ENCODE peak calls at places on chromosomes 3 and 15, in five cellular contexts. Q, M, P, K and F are unnamed samples.

GRCh38 chr15:27017168-27017809 is 46.3 kb downstream of the GABRG3 start:
- DNase-seq in Q (no peak), M (peak), P (peak), K (no peak), F (peak)

GRCh38 chr3:48538451-48538850 is 18.2 kb downstream of the PFKFB4 start:
- DNase-seq in Q (no peak), M (no peak), P (no peak), K (no peak), F (no peak)

GRCh38 chr15:62059108-62059817 is 984 bp downstream of the VPS13C start:
- DNase-seq in Q (no peak), M (no peak), P (no peak), K (no peak), F (no peak)

GRCh38 chr15:34239151-34239761 is 14.4 kb downstream of the EMC4 start:
- DNase-seq in Q (no peak), M (peak), P (no peak), K (no peak), F (no peak)

GRCh38 chr15:64070106-64070505 is 23.5 kb downstream of the CIAO2A start:
- DNase-seq in Q (no peak), M (no peak), P (no peak), K (no peak), F (no peak)

GRCh38 chr3:110420158-110420641 is 651.4 kb upstream of the NECTIN3 start:
- DNase-seq in Q (no peak), M (peak), P (no peak), K (no peak), F (no peak)

GRCh38 chr15:63461230-63461629 is 43.2 kb upstream of the USP3 start:
- DNase-seq in Q (no peak), M (no peak), P (no peak), K (no peak), F (no peak)

GRCh38 chr3:149299938-149300791 is 33.3 kb downstream of the TM4SF18 start:
- DNase-seq in Q (no peak), M (peak), P (peak), K (no peak), F (peak)

GRCh38 chr3:59257506-59257905 is 207.7 kb upstream of the CFAP20DC start:
- DNase-seq in Q (no peak), M (no peak), P (no peak), K (no peak), F (no peak)

GRCh38 chr3:124467980-124468902 is 262.0 kb upstream of the UMPS start:
- DNase-seq in Q (no peak), M (no peak), P (peak), K (no peak), F (peak)

GRCh38 chr3:123286308-123287023 is 84.7 kb downstream of the SEC22A start:
- DNase-seq in Q (peak), M (peak), P (peak), K (peak), F (no peak)

GRCh38 chr3:177934001-177934891 is 602.0 kb upstream of the KCNMB2 start:
- DNase-seq in Q (no peak), M (peak), P (peak), K (no peak), F (no peak)

GRCh38 chr15:44319385-44319784 is 30.9 kb downstream of the GOLM2 start:
- DNase-seq in Q (no peak), M (no peak), P (no peak), K (no peak), F (no peak)

GRCh38 chr3:52078781-52079560 is 22.6 kb upstream of the DUSP7 start:
- DNase-seq in Q (no peak), M (no peak), P (no peak), K (no peak), F (no peak)

GRCh38 chr3:127762077-127762786 is 60.1 kb downstream of the MGLL start:
- DNase-seq in Q (peak), M (no peak), P (no peak), K (no peak), F (no peak)

GRCh38 chr15:96947830-96948229 is 617.3 kb downstream of the NR2F2 start:
- DNase-seq in Q (no peak), M (no peak), P (no peak), K (no peak), F (no peak)

GRCh38 chr15:32687556-32687955 is 30.2 kb upstream of the GREM1 start:
- DNase-seq in Q (no peak), M (no peak), P (no peak), K (no peak), F (no peak)

GRCh38 chr3:7697538-7697937 is 804.1 kb upstream of the LMCD1 start:
- DNase-seq in Q (no peak), M (no peak), P (no peak), K (no peak), F (no peak)

GRCh38 chr3:46490338-46491084 is 7.3 kb upstream of the RTP3 start:
- DNase-seq in Q (no peak), M (no peak), P (peak), K (no peak), F (no peak)

GRCh38 chr3:127459205-127459604 is 131.3 kb downstream of the TPRA1 start:
- DNase-seq in Q (no peak), M (no peak), P (no peak), K (no peak), F (no peak)

GRCh38 chr15:42138411-42138810 is 18.0 kb downstream of the PLA2G4F start:
- DNase-seq in Q (no peak), M (no peak), P (no peak), K (no peak), F (no peak)

GRCh38 chr15:88647362-88648105 is 8.7 kb downstream of the ISG20 start:
- DNase-seq in Q (no peak), M (no peak), P (peak), K (no peak), F (peak)

GRCh38 chr15:57610130-57610529 is 18.4 kb downstream of the MYZAP start:
- DNase-seq in Q (peak), M (no peak), P (peak), K (no peak), F (peak)

GRCh38 chr15:63172376-63173115 is 15.3 kb upstream of the RPS27L start:
- DNase-seq in Q (no peak), M (no peak), P (no peak), K (no peak), F (no peak)

GRCh38 chr3:160478338-160478737 is 28.8 kb upstream of the TRIM59 start:
- DNase-seq in Q (no peak), M (peak), P (no peak), K (no peak), F (no peak)

GRCh38 chr3:149367021-149367840 is 10.2 kb downstream of the TM4SF1 start:
- DNase-seq in Q (no peak), M (no peak), P (peak), K (no peak), F (no peak)

GRCh38 chr3:141094851-141095545 is 43.9 kb downstream of the SPSB4 start:
- DNase-seq in Q (peak), M (no peak), P (no peak), K (no peak), F (no peak)

GRCh38 chr3:150216041-150216811 is 191.9 kb upstream of the TSC22D2 start:
- DNase-seq in Q (peak), M (no peak), P (no peak), K (no peak), F (peak)

GRCh38 chr3:144429719-144430121 is 458.1 kb downstream of the DIPK2A start:
- DNase-seq in Q (no peak), M (no peak), P (no peak), K (no peak), F (no peak)

GRCh38 chr3:173799073-173799830 is 401.7 kb downstream of the NLGN1 start:
- DNase-seq in Q (no peak), M (no peak), P (no peak), K (no peak), F (no peak)

GRCh38 chr15:90557147-90557546 is 27.4 kb downstream of the CRTC3 start:
- DNase-seq in Q (no peak), M (no peak), P (no peak), K (no peak), F (no peak)

GRCh38 chr15:27747997-27748396 is 351.1 kb downstream of the OCA2 start:
- DNase-seq in Q (no peak), M (no peak), P (no peak), K (no peak), F (no peak)

GRCh38 chr3:58353722-58354553 is 21.2 kb downstream of the PXK start:
- DNase-seq in Q (no peak), M (no peak), P (no peak), K (peak), F (no peak)

GRCh38 chr15:90883971-90884718 is at the start of gene FES:
- DNase-seq in Q (peak), M (no peak), P (peak), K (no peak), F (no peak)

GRCh38 chr3:101970915-101971314 is 121.6 kb downstream of the NFKBIZ start:
- DNase-seq in Q (no peak), M (no peak), P (no peak), K (no peak), F (no peak)

GRCh38 chr3:112000971-112001370 is 2.2 kb downstream of the TAGLN3 start:
- DNase-seq in Q (no peak), M (no peak), P (no peak), K (no peak), F (no peak)
- H3K27ac ChIP-seq in Q (no peak), M (no peak), P (no peak), K (no peak), F (no peak)

GRCh38 chr15:85495096-85495495 is 114.7 kb downstream of the AKAP13 start:
- DNase-seq in Q (no peak), M (no peak), P (no peak), K (no peak), F (no peak)
- H3K27ac ChIP-seq in Q (peak), M (no peak), P (no peak), K (no peak), F (no peak)

GRCh38 chr15:70669006-70669602 is 94.3 kb downstream of the UACA start:
- DNase-seq in Q (no peak), M (no peak), P (no peak), K (no peak), F (no peak)
- H3K27ac ChIP-seq in Q (peak), M (no peak), P (no peak), K (no peak), F (no peak)

GRCh38 chr15:66653398-66653797 is 48.6 kb upstream of the SMAD6 start:
- DNase-seq in Q (no peak), M (no peak), P (no peak), K (no peak), F (no peak)

GRCh38 chr15:66655997-66656396 is 46.0 kb upstream of the SMAD6 start:
- DNase-seq in Q (no peak), M (no peak), P (no peak), K (no peak), F (no peak)

GRCh38 chr15:66653852-66654251 is 48.2 kb upstream of the SMAD6 start:
- DNase-seq in Q (no peak), M (no peak), P (no peak), K (no peak), F (peak)

GRCh38 chr15:66655511-66655910 is 46.5 kb upstream of the SMAD6 start:
- DNase-seq in Q (no peak), M (no peak), P (no peak), K (no peak), F (no peak)

DNA sequence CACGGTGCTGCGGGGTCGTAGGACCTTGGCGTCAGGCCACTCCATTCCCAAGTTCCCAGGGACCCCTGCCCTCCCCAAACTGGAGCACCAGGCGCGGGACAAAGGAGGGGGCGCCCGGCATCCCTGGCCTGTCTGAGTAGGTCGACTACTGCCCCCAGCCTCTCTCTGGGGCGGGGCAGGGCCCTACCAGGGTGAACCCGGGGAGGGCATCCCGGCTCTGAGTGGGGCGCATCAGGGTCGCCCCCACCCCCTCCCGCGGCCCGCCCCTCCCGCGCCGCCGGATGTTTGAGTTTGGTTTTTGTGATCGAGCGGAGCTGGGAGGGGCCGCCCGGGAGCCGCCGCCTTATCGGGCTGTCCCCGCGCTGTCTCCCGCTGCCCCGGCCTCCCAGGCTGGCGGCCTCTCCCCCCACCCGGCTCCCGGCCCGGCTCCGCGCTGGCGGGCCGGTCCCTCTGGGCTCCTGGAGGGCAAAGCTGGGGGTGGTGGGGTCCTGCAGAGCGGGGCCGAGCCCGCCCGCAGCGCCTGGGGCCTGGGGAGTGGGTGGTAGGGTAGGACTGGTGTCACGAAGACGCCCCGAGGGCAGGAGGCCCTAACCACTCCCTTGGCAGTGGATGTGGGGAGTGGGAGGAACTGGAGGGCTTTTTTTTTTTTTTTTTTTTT is 47.2 kb upstream of the SMAD6 start:
- DNase-seq in Q (peak), M (no peak), P (no peak), K (peak), F (no peak)
- H3K27ac ChIP-seq in Q (peak), M (no peak), P (no peak), K (no peak), F (peak)

DNA sequence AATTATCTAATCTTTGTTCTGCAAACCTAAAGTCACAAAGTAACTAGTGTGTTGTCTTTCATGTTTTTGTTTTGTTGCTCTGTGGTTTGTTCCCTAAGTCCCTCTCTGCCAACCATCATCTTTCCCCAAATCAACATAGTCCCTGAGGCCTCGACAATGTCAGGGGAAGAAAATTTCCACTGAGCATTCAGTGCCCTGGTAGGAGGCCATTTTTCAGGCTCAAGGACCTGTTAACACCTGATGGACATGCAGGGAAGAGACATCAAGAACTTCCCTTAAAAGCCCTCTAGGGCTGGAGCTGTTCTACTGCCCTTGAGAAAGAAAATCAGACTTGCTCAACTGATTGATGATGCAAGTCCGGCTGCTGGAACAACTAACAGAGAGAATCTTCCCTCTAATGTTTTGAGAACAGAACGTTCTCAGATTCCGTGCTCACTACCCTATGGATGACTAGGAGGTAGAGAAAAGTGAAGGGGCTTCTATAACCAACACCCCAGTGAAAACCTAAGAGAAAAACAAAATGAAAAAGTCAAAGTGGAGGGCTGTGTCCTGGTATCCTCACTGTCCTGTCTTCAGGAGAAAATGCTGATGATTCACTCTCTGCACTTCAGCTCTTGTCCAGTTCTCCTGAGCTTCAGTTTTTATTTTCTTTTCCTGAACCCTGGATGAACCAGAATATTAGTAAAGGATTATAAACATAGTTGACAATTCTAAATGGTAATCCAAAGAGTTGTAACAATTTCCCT is 373.1 kb downstream of the FOXP1 start:
- DNase-seq in Q (no peak), M (no peak), P (peak), K (no peak), F (no peak)
- H3K27ac ChIP-seq in Q (peak), M (peak), P (peak), K (no peak), F (peak)